ENCODE peak calls at places on chromosomes 11 and 22, in eight cellular contexts. O is HL-60, G is SK-N-SH, I is HCT116, F is GM23338, R is K562, X is HepG2, A is GM12878. H is an unnamed sample.
A peak's percentile ranks its signal among the peaks of the same experiment; 100 is the strongest.

GRCh38 chr11:9561279-9561982 is 12.0 kb upstream of the WEE1 start:
- DNase-seq in O (no peak), G (no peak), I (no peak), F (no peak), R (no peak), X (no peak), A (no peak), H (no peak)

GRCh38 chr22:48376936-48377335 is 1450.7 kb downstream of the BRD1 start:
- DNase-seq in O (no peak), G (no peak), I (no peak), F (no peak), R (no peak), X (no peak), A (no peak), H (no peak)

GRCh38 chr11:73797457-73797856 is 9.8 kb downstream of the MRPL48 start:
- DNase-seq in O (no peak), G (no peak), I (no peak), F (no peak), R (no peak), X (no peak), A (no peak), H (no peak)

GRCh38 chr22:25360891-25361645 is 141.6 kb downstream of the CRYBB2 start:
- DNase-seq in O (no peak), G (no peak), I (no peak), F (no peak), R (no peak), X (no peak), A (no peak), H (no peak)

GRCh38 chr22:23553438-23553837 is 26.7 kb downstream of the IGLL1 start:
- DNase-seq in O (no peak), G (no peak), I (no peak), F (no peak), R (no peak), X (no peak), A (no peak), H (no peak)

GRCh38 chr11:93959663-93960062 is 61.5 kb upstream of the HEPHL1 start:
- DNase-seq in O (no peak), G (no peak), I (no peak), F (no peak), R (no peak), X (no peak), A (no peak), H (no peak)

GRCh38 chr11:2579315-2580060 is 120.3 kb downstream of the KCNQ1OT1 start:
- DNase-seq in O (no peak), G (peak; percentile 56), I (no peak), F (no peak), R (no peak), X (no peak), A (no peak), H (no peak)

GRCh38 chr11:65013130-65013691 is 749 bp upstream of the ARL2 start:
- DNase-seq in O (peak; percentile 85), G (peak; percentile 95), I (no peak), F (peak; percentile 94), R (peak; percentile 95), X (peak; percentile 75), A (no peak), H (no peak)

GRCh38 chr11:32311351-32312077 is 123.8 kb downstream of the WT1 start:
- DNase-seq in O (no peak), G (no peak), I (no peak), F (no peak), R (no peak), X (no peak), A (no peak), H (no peak)

GRCh38 chr11:130831506-130832385 is 84.5 kb downstream of the SNX19 start:
- DNase-seq in O (no peak), G (peak; percentile 41), I (no peak), F (peak; percentile 43), R (no peak), X (no peak), A (no peak), H (no peak)

GRCh38 chr11:127454856-127455255 is 454.3 kb upstream of the KIRREL3 start:
- DNase-seq in O (no peak), G (no peak), I (no peak), F (peak; percentile 12), R (no peak), X (no peak), A (no peak), H (no peak)

GRCh38 chr22:48693377-48694135 is 1134.1 kb downstream of the BRD1 start:
- DNase-seq in O (no peak), G (no peak), I (no peak), F (no peak), R (no peak), X (peak; percentile 15), A (no peak), H (no peak)

GRCh38 chr22:33565580-33565995 is 354.7 kb downstream of the LARGE1 start:
- DNase-seq in O (no peak), G (no peak), I (no peak), F (no peak), R (no peak), X (no peak), A (no peak), H (no peak)

GRCh38 chr22:46329616-46330015 is 5.9 kb upstream of the TRMU start:
- DNase-seq in O (no peak), G (no peak), I (no peak), F (no peak), R (no peak), X (no peak), A (no peak), H (no peak)

GRCh38 chr11:84817998-84818397 is 809.1 kb downstream of the DLG2 start:
- DNase-seq in O (no peak), G (no peak), I (no peak), F (no peak), R (no peak), X (no peak), A (no peak), H (no peak)

GRCh38 chr22:49432211-49432905 is 395.3 kb downstream of the BRD1 start:
- DNase-seq in O (no peak), G (no peak), I (no peak), F (no peak), R (no peak), X (no peak), A (no peak), H (no peak)

DNA sequence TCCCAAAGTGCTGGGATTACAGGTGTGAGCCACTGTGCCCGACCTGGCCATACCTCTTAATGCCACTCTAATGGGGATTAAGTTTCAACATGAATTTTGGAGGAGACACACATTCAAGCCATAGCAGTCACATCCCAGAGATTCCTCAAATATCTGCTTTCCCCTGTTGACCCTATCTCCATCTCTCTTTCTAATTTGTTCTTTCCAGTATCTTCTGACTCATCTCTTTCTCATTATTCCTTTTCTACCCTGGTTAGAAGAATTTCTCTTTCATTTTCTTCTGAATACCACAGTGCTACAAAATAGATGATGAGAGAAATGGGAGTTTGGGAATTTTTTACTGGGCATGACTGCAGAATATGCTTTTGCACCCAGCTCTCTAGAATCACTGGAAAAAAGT is 5.1 kb downstream of the OR10V1 start:
- DNase-seq in O (no peak), G (no peak), I (no peak), F (no peak), R (no peak), X (no peak), A (no peak), H (no peak)
- TF ChIP-seq POLR2AphosphoS5 in O (no peak), G (no peak), I (no peak), F (no peak), R (no peak), X (no peak), A (no peak), H (no peak)

GRCh38 chr11:62000539-62001446 is 33.4 kb upstream of the FTH1 start:
- DNase-seq in O (no peak), G (no peak), I (no peak), F (no peak), R (no peak), X (peak; percentile 54), A (no peak), H (no peak)
- TF ChIP-seq REST in O (no peak), G (no peak), I (no peak), F (no peak), R (no peak), X (no peak), A (no peak), H (no peak)

DNA sequence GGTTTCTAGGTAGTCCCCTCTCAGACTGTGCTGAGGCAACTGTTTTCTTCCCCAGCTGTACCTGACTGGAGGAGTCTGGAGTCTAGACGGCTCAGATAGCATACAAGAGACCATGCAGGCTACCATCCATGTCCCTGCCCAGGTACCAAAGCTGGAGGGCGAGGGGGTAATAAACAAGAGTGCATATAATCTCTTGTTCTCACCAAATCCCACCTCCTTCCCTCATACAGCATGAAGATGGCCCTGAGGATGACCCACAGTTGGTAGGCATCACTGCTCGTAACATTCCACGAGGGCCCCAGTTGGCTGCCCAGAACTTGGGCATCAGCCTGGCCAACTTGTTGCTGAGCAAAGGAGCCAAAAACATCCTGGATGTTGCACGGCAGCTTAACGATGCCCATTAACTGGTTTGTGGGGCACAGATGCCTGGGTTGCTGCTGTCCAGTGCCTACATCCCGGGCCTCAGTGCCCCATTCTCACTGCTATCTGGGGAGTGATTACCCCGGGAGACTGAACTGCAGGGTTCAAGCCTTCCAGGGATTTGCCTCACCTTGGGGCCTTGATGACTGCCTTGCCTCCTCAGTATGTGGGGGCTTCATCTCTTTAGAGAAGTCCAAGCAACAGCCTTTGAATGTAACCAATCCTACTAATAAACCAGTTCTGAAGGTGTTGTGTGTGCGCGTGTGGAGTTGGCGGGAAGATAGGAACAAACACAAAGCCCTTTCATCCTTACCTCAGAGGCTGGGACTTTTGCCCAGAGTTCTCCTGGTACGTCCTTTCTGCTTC is 8.4 kb downstream of the HMBS start:
- DNase-seq in O (no peak), G (no peak), I (no peak), F (no peak), R (peak; percentile 7), X (peak; percentile 43), A (no peak), H (no peak)
- TF ChIP-seq POLR2AphosphoS5 in O (peak; percentile 21), G (no peak), I (peak; percentile 50), F (peak; percentile 35), R (no peak), X (peak; percentile 22), A (peak; percentile 65), H (no peak)

GRCh38 chr22:44026630-44027511 is 2.8 kb downstream of the PARVB start:
- DNase-seq in O (peak; percentile 94), G (no peak), I (no peak), F (no peak), R (peak; percentile 62), X (no peak), A (peak; percentile 89), H (peak; percentile 38)
- TF ChIP-seq REST in O (peak; percentile 26), G (no peak), I (no peak), F (no peak), R (no peak), X (no peak), A (no peak), H (no peak)

DNA sequence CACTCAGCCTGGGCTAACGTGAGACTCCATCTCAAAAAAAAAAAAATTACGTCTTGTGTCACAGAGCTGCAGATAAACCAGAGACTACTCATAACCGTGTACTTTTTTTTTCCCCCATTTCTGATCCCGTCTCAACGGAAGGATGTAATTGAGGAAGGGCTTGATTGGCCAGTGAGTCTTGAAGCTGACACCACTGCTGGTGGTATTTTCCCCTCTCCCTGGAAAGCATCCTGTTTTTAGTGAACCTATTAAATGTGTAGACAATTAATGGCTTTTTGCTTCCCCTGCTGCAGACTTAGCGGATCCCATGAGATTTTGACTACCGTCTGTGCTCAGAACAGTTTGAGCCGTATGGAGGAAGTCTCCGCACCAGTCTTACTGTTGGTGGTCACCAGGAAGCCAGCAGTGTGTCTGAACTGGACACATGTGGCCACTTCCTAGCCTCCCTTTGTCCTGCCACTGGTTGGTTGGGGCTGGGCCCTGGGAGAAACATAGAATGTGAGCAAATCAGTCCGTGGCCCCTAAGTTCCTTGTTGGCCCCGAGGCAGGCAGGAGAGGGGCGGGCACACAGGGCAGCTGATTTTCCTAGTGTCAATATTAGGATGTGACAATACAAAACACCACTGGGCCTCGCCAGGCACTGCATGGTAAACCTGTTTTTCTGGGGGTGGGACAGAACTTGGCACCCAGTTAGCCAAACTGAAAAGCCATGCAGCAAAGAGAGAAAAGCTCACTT is 3.1 kb downstream of the BIK start:
- DNase-seq in O (no peak), G (no peak), I (no peak), F (no peak), R (no peak), X (peak; percentile 24), A (no peak), H (no peak)
- TF ChIP-seq POLR2AphosphoS5 in O (no peak), G (no peak), I (no peak), F (no peak), R (no peak), X (no peak), A (no peak), H (no peak)

H was measured in Panc1.